ENCODE peak calls at places on chromosome 5, in seven cellular contexts. R is GM12878, V is HCT116, W is SK-N-SH, B is HepG2, E is H1, I is K562. T is an unnamed sample. For H3K9me3, the result is how much of the 10 kb centered on the place peaks cover.

GRCh38 chr5:1517838-1518237 is 5.9 kb downstream of the LPCAT1 start:
- DNase-seq in V (no peak), W (no peak), E (peak), R (no peak), B (no peak), I (no peak), T (no peak)

GRCh38 chr5:135497971-135498661 is 37.6 kb downstream of the NEUROG1 start:
- DNase-seq in V (no peak), I (no peak), W (no peak), B (no peak), R (no peak), E (no peak), T (no peak)

GRCh38 chr5:90802695-90803317 is 244.2 kb downstream of the ADGRV1 start:
- DNase-seq in V (peak), I (peak), E (no peak), R (no peak), B (peak), W (peak), T (peak)

GRCh38 chr5:12848709-12849108 is 944.5 kb upstream of the CTNND2 start:
- DNase-seq in I (no peak), W (no peak), R (no peak), E (no peak), V (no peak), B (no peak), T (no peak)

GRCh38 chr5:84028093-84028492 is 307.4 kb upstream of the HAPLN1 start:
- DNase-seq in R (no peak), B (no peak), W (no peak), E (no peak), V (no peak), I (no peak), T (no peak)

GRCh38 chr5:89336111-89336510 is 453.1 kb upstream of the MEF2C start:
- DNase-seq in E (no peak), I (no peak), V (no peak), B (no peak), W (no peak), R (no peak), T (no peak)

GRCh38 chr5:102090770-102091169 is 205.3 kb downstream of the SLCO4C1 start:
- DNase-seq in B (peak), V (peak), R (no peak), I (peak), W (peak), E (no peak), T (no peak)

GRCh38 chr5:127865273-127865672 is 162.1 kb downstream of the CCDC192 start:
- DNase-seq in I (no peak), E (no peak), V (no peak), B (no peak), W (no peak), R (no peak), T (no peak)

GRCh38 chr5:107476783-107477182 is 194.0 kb downstream of the EFNA5 start:
- DNase-seq in V (no peak), R (peak), W (no peak), B (no peak), E (no peak), I (no peak), T (no peak)

GRCh38 chr5:38426493-38426892 is 130.0 kb downstream of the LIFR start:
- DNase-seq in W (no peak), V (no peak), E (no peak), I (no peak), R (no peak), B (no peak), T (no peak)

GRCh38 chr5:99019812-99020697 is 91.2 kb upstream of the CHD1 start:
- DNase-seq in W (no peak), V (peak), B (peak), I (no peak), E (no peak), R (no peak), T (no peak)

GRCh38 chr5:97229688-97230285 is 46.7 kb upstream of the RIOK2 start:
- DNase-seq in R (no peak), I (no peak), V (no peak), B (no peak), E (no peak), W (no peak), T (no peak)

GRCh38 chr5:65801332-65801731 is 79.3 kb downstream of the NLN start:
- DNase-seq in E (no peak), W (no peak), B (no peak), V (no peak), I (no peak), R (no peak), T (no peak)

GRCh38 chr5:41707853-41708603 is 162.2 kb downstream of the OXCT1 start:
- DNase-seq in I (no peak), E (peak), R (no peak), V (peak), B (peak), W (peak), T (peak)

GRCh38 chr5:104299998-104300706 is 737.6 kb upstream of the NUDT12 start:
- DNase-seq in V (no peak), B (no peak), W (no peak), I (no peak), E (no peak), R (no peak), T (no peak)

GRCh38 chr5:42982107-42982622 is 58.0 kb downstream of the ANXA2R start:
- DNase-seq in V (no peak), R (no peak), W (no peak), I (no peak), B (no peak), E (no peak), T (no peak)

GRCh38 chr5:132506094-132506692 is 15.6 kb upstream of the IRF1 start:
- DNase-seq in I (peak), V (peak), E (no peak), R (no peak), B (peak), W (peak), T (no peak)

GRCh38 chr5:93580387-93581100 is 475 bp downstream of the NR2F1-AS1 start:
- DNase-seq in E (no peak), B (no peak), W (peak), I (no peak), V (no peak), R (no peak), T (no peak)

GRCh38 chr5:64166201-64166959 is 737 bp downstream of the RNF180 start:
- DNase-seq in W (no peak), B (no peak), R (no peak), V (no peak), E (no peak), I (no peak), T (no peak)

GRCh38 chr5:154366353-154366752 is 79.4 kb upstream of the SAP30L start:
- DNase-seq in R (no peak), E (no peak), V (peak), I (no peak), B (peak), W (no peak), T (no peak)

DNA sequence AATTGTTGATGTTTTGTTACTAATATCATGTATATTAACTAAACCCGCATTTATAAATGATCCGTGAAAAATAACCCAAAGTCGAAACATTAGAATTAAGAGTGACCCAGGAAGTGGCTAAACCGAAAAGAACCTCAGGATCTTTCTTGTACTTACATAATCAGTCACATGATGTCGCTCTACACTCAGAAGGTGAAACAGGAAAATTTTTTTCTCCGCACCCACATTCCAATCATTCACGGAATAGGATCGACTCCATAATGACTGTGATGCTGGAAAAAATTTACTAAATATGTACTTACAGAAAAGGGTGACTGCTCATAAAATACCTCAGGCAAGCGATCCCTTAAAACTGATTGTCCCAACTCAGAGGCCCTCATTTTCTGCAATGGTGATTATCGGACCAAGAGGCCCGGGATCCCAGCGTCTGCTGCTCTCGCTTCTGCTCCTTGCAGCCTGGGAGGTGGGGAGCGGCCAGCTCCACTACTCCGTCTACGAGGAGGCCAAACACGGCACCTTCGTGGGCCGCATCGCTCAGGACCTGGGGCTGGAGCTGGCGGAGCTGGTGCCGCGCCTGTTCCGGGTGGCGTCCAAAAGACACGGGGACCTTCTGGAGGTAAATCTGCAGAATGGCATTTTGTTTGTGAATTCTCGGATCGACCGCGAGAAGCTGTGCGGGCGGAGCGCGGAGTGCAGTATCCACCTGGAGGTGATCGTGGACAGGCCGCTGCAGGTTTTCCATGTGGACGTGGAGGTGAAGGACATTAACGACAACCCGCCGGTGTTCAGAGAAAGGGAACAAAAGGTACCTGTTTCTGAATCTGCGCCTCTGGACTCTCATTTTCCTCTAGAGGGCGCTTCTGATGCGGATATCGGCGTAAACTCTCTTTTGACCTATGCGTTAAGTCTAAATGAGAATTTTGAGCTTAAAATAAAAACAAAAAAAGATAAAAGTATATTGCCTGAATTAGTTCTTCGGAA is at the start of gene PCDHA12:
- DNase-seq in W (peak), R (no peak), V (no peak), B (no peak), I (no peak), E (no peak), T (no peak)
- H3K9me3 ChIP-seq in W (under half), R (under half), V (under half), B (under half), I (under half), E (under half), T (under half)

GRCh38 chr5:142016576-142016975 is 3.7 kb upstream of the GNPDA1 start:
- DNase-seq in I (no peak), B (no peak), E (no peak), W (no peak), V (no peak), R (no peak), T (no peak)
- TF ChIP-seq YY1 in I (no peak), B (no peak), E (no peak), W (no peak), V (no peak), R (no peak), T (no peak)

DNA sequence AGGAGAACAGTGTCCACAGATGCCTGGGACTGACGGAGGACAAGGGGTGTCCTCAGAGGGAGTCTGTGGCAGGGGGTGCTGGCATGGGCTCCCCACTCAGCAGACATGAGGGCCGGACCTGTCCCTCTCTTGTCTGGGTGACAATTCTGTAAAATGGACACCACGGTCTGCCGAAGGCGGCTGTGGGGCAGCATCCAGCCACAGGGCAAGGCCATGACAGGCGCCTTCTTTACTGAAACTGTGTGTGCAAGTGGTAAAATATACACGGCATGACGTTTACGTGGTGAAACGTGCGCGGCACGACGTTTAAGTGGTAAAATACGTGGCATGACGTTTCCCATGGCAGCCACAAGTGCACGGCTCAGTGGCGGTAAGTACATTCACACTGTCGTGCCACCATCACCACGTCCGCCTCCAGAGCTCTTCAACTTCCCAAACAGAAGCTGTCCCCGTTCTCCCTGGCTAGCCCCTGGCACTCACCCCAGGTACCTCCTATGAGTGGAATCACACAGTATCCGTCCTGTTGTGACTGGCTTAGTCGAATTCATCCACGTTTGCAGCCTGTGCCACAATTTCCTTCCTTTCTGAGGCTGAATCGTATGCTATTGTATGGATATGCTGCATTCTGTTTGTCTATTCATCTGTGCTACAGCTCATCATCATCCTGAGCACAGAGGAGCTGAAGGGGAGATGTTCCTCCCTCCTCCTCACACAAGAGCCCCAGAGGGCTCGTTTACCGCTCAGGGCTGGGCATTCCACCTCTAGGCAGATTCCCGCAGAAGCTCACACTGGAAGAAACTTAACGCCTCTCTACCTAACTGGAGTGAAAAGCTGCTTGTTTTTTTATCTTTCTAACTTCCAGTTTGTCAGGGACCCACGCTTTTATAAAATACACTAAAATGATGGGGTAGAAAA is 52.5 kb downstream of the COL23A1 start:
- DNase-seq in R (no peak), W (no peak), I (no peak), E (no peak), B (no peak), V (no peak), T (peak)
- H3K9me3 ChIP-seq in R (under half), W (under half), I (under half), E (under half), B (under half), V (under half), T (under half)

GRCh38 chr5:180179399-180180197 is 29.4 kb downstream of the RASGEF1C start:
- DNase-seq in E (no peak), B (no peak), I (no peak), R (no peak), W (no peak), V (no peak), T (no peak)

GRCh38 chr5:180180198-180180820 is 28.7 kb downstream of the RASGEF1C start:
- DNase-seq in W (no peak), R (no peak), I (no peak), B (no peak), E (no peak), V (no peak), T (no peak)

GRCh38 chr5:180176191-180176590 is 32.8 kb downstream of the RASGEF1C start:
- DNase-seq in R (no peak), W (no peak), B (no peak), V (no peak), E (no peak), I (no peak), T (no peak)

GRCh38 chr5:180180846-180181245 is 28.2 kb downstream of the RASGEF1C start:
- DNase-seq in I (no peak), V (no peak), B (no peak), E (no peak), W (no peak), R (no peak), T (no peak)

GRCh38 chr5:180178516-180179398 is 30.3 kb downstream of the RASGEF1C start:
- DNase-seq in V (no peak), E (no peak), W (no peak), R (no peak), B (no peak), I (no peak), T (no peak)
- TF ChIP-seq YY1 in V (no peak), E (no peak), W (no peak), R (no peak), B (no peak), I (no peak), T (no peak)

GRCh38 chr5:10493884-10494283 is 52.2 kb downstream of the ROPN1L start:
- DNase-seq in B (no peak), V (no peak), I (no peak), R (no peak), E (no peak), W (no peak), T (no peak)

GRCh38 chr5:10488144-10488543 is 46.5 kb downstream of the ROPN1L start:
- DNase-seq in R (no peak), W (no peak), B (no peak), I (no peak), E (no peak), V (no peak), T (no peak)

GRCh38 chr5:10489810-10490426 is 48.2 kb downstream of the ROPN1L start:
- DNase-seq in R (peak), V (no peak), W (no peak), I (no peak), E (no peak), B (no peak), T (no peak)

GRCh38 chr5:10491673-10492026 is 50.0 kb downstream of the ROPN1L start:
- DNase-seq in R (no peak), B (no peak), V (no peak), E (no peak), I (no peak), W (no peak), T (no peak)

DNA sequence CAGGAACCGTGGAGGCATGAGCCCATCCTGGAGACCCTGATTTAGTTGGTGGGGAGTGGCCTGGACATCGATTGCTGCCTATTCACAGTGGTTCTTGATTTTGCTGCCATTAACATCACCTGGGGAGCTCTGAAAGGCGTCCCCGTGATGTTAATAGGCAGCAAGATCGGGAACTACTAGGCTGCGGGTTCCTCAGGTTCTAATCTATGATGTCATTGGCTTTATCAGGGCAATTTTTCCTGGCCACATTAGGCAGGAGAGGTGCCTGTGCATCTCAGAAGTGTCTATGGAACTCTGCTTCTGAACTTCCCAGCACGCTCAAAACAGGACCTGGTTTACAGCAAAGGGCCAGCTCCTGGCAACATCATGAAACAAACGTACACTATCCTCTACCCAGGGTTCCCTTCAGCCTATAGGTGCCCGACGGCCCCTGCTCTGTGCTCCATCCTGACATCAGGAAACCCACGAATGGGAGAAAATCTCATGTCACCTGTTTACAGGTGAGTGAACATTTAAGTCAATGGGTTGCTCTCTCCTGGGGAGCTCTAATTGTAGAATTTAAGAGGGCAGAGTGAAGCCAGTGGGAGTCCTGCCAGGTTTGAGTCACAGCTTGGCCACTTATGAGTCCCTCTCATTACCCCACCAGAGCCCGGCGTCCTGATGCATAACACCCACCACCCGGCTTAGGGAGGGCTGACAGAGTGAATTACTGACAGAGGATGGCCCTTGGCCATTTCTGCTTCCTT is 49.4 kb downstream of the ROPN1L start:
- DNase-seq in V (no peak), E (no peak), I (no peak), W (no peak), R (no peak), B (no peak), T (no peak)
- H3K9me3 ChIP-seq in V (under half), E (under half), I (under half), W (under half), R (under half), B (under half), T (under half)

GRCh38 chr5:125480901-125481300 is 734.5 kb upstream of the ZNF608 start:
- DNase-seq in W (peak), V (no peak), R (no peak), I (no peak), E (no peak), B (no peak), T (no peak)
- TF ChIP-seq YY1 in W (no peak), V (no peak), R (no peak), I (no peak), E (no peak), B (no peak), T (no peak)

GRCh38 chr5:173751266-173751600 is 134.8 kb upstream of the BOD1 start:
- DNase-seq in E (no peak), I (no peak), W (no peak), B (no peak), V (no peak), R (no peak), T (no peak)
- H3K9me3 ChIP-seq in E (under half), I (under half), W (under half), B (under half), V (under half), R (under half), T (under half)

T was measured in NT2/D1.